ENCODE peak calls at places on chromosomes 7 and 10, in eight cellular contexts. K, S, G, X, T, D, U and M are unnamed samples.

GRCh38 chr10:114442115-114442630 is 37.9 kb upstream of the AFAP1L2 start:
- DNase-seq in D (no peak), K (no peak), S (no peak), T (no peak), U (no peak), X (no peak), G (no peak), M (no peak)

GRCh38 chr10:132942101-132942739 is at the start of gene CFAP46:
- DNase-seq in U (no peak), K (no peak), T (peak; percentile 46), D (peak; percentile 36), X (no peak), S (peak; percentile 71), G (no peak), M (peak; percentile 75)

GRCh38 chr7:2405601-2406345 is 2.4 kb downstream of the CHST12 start:
- DNase-seq in X (peak; percentile 64), S (no peak), U (peak; percentile 94), D (no peak), K (no peak), G (no peak), T (no peak), M (no peak)

GRCh38 chr7:391411-391951 is 101.5 kb downstream of the FOXL3 start:
- DNase-seq in G (no peak), S (no peak), T (no peak), K (peak; percentile 10), X (no peak), U (no peak), D (no peak), M (no peak)

GRCh38 chr7:135802697-135803096 is 54.1 kb upstream of the FAM180A start:
- DNase-seq in K (no peak), U (no peak), T (no peak), G (no peak), X (no peak), S (no peak), D (no peak), M (no peak)

GRCh38 chr10:1529806-1530413 is 207.4 kb downstream of the ADARB2 start:
- DNase-seq in X (no peak), U (no peak), D (no peak), S (no peak), T (no peak), G (no peak), K (no peak), M (no peak)

GRCh38 chr10:17025444-17026295 is 103.9 kb downstream of the CUBN start:
- DNase-seq in S (no peak), D (peak; percentile 100), G (peak; percentile 66), U (no peak), K (no peak), X (no peak), T (no peak), M (no peak)

GRCh38 chr7:15891151-15891842 is 204.8 kb upstream of the MEOX2 start:
- DNase-seq in X (no peak), D (peak; percentile 11), K (no peak), G (no peak), S (no peak), T (no peak), U (no peak), M (peak; percentile 32)

GRCh38 chr7:140027866-140028265 is 34.9 kb downstream of the PARP12 start:
- DNase-seq in T (no peak), K (no peak), S (no peak), D (no peak), U (no peak), X (no peak), G (no peak), M (no peak)

GRCh38 chr7:47490501-47491265 is 91.2 kb downstream of the TNS3 start:
- DNase-seq in S (no peak), D (no peak), T (no peak), X (no peak), K (no peak), G (no peak), U (no peak), M (no peak)

GRCh38 chr10:119546009-119546408 is 3.5 kb upstream of the RGS10 start:
- DNase-seq in U (no peak), X (no peak), S (no peak), D (no peak), G (no peak), T (no peak), K (no peak), M (no peak)

GRCh38 chr10:89348458-89348857 is 20.7 kb downstream of the IFIT3 start:
- DNase-seq in X (no peak), K (no peak), S (no peak), T (no peak), D (no peak), G (no peak), U (no peak), M (no peak)

GRCh38 chr7:151017953-151018420 is 6.3 kb downstream of the ATG9B start:
- DNase-seq in D (peak; percentile 35), K (peak; percentile 67), X (peak; percentile 72), G (no peak), S (peak; percentile 79), T (peak; percentile 50), U (peak; percentile 68), M (peak; percentile 84)

GRCh38 chr7:84178013-84178412 is 16.6 kb downstream of the SEMA3A start:
- DNase-seq in K (no peak), G (no peak), X (no peak), T (no peak), S (no peak), U (no peak), D (no peak), M (no peak)

GRCh38 chr7:66110861-66111260 is 3.8 kb upstream of the CRCP start:
- DNase-seq in K (no peak), S (no peak), T (no peak), G (no peak), D (peak; percentile 96), X (no peak), U (no peak), M (peak; percentile 84)
- H3K27ac ChIP-seq in K (no peak overlapping the region), S (no peak overlapping the region), T (no peak overlapping the region), G (no peak overlapping the region), D (peak overlapping the region; percentile 74), X (no peak overlapping the region), U (no peak overlapping the region), M (no peak overlapping the region)

GRCh38 chr7:103657474-103657894 is 211.5 kb upstream of the SLC26A5 start:
- DNase-seq in T (no peak), S (no peak), K (no peak), U (no peak), X (no peak), D (no peak), G (no peak), M (no peak)

GRCh38 chr7:103658055-103659010 is 212.3 kb upstream of the SLC26A5 start:
- DNase-seq in K (no peak), U (no peak), X (no peak), T (no peak), G (no peak), D (peak; percentile 9), S (no peak), M (no peak)

GRCh38 chr7:103656221-103656620 is 210.2 kb upstream of the SLC26A5 start:
- DNase-seq in D (no peak), G (no peak), U (no peak), K (no peak), X (no peak), S (no peak), T (no peak), M (no peak)

DNA sequence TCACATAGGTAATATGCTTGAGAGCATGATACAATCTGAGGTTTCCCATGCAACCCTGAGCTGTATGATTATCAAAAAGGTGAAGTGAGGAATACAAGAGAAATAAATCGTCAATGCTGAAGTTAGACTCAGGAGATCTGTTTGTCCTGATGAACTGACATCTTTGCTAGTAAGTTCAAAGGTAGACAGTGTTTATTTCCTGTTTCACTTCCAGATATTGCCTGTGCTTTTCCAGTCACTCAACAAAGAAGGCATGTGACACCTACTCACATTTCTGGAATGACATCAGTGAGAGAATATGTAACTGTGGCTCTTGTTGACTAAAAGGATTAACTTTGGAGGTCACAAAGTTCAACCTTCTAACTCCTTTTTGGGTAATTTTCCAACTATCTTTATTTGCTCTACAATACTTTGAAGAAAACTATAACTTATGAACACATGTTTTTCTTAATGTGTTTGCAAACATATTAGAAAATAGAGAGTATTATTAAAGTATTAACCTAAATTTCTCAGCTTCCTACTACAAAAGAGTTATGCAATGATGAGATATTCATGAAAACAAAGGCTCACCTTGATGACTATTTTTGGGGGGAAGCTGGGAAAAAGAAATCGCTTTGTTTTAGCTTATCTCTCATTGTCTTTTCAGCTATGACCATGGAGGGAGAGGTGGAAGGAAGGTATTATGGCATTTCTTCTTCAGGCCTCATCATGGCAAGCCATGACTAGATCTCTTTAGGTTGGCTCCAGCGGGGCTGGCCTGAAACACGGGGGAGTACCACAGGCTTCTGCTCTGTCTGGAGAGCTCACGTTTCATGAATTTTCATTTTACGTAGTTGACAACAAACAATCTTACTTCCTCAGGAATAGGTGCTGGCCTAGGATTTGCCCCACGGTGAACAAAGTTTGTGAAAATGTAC is 214.7 kb upstream of the SLC26A5 start:
- DNase-seq in G (no peak), U (no peak), X (no peak), T (no peak), K (no peak), S (peak; percentile 6), D (peak; percentile 46), M (peak; percentile 14)
- H3K27ac ChIP-seq in G (no peak overlapping the region), U (no peak overlapping the region), X (no peak overlapping the region), T (no peak overlapping the region), K (no peak overlapping the region), S (no peak overlapping the region), D (no peak overlapping the region), M (no peak overlapping the region)

GRCh38 chr7:37449621-37450020 is 957 bp upstream of the ELMO1 start:
- DNase-seq in X (no peak), T (no peak), K (no peak), S (no peak), D (no peak), U (no peak), G (no peak), M (no peak)

GRCh38 chr7:37448637-37449331 is at the start of gene ELMO1:
- DNase-seq in G (peak; percentile 23), K (peak; percentile 53), S (peak; percentile 76), D (peak; percentile 33), U (peak; percentile 91), X (peak; percentile 89), T (peak; percentile 71), M (peak; percentile 88)

GRCh38 chr7:37455081-37455480 is 6.4 kb upstream of the ELMO1 start:
- DNase-seq in K (no peak), U (no peak), X (no peak), S (no peak), D (no peak), T (no peak), G (no peak), M (no peak)

GRCh38 chr7:37450035-37450434 is 1.4 kb upstream of the ELMO1 start:
- DNase-seq in T (no peak), D (no peak), X (no peak), U (no peak), S (no peak), K (no peak), G (no peak), M (no peak)

GRCh38 chr7:37452346-37452745 is 3.7 kb upstream of the ELMO1 start:
- DNase-seq in K (no peak), U (no peak), S (no peak), D (no peak), X (no peak), G (no peak), T (no peak), M (no peak)
- H3K27ac ChIP-seq in K (no peak overlapping the region), U (no peak overlapping the region), S (no peak overlapping the region), D (no peak overlapping the region), X (no peak overlapping the region), G (no peak overlapping the region), T (no peak overlapping the region), M (no peak overlapping the region)

GRCh38 chr7:69961396-69961795 is 363.1 kb downstream of the AUTS2 start:
- DNase-seq in D (no peak), G (no peak), T (no peak), X (no peak), K (no peak), U (no peak), S (no peak), M (no peak)
- H3K27ac ChIP-seq in D (no peak overlapping the region), G (no peak overlapping the region), T (no peak overlapping the region), X (peak overlapping the region; percentile 93), K (no peak overlapping the region), U (no peak overlapping the region), S (no peak overlapping the region), M (peak overlapping the region; percentile 90)